ENCODE peak calls at places on chromosome 5, in seven cellular contexts. P, M, X, D, A, H and V are unnamed samples.

GRCh38 chr5:180649297-180650039 is at the start of gene FLT4:
- DNase-seq in P (no peak), H (no peak), M (no peak), A (no peak), D (no peak), X (no peak), V (no peak)

GRCh38 chr5:127898551-127899213 is 184.9 kb upstream of the SLC12A2 start:
- DNase-seq in P (peak), A (no peak), D (no peak), M (no peak), X (no peak), H (no peak), V (no peak)

GRCh38 chr5:98397081-98397480 is 376.4 kb upstream of the RGMB start:
- DNase-seq in P (peak), M (no peak), X (no peak), D (no peak), A (no peak), H (no peak), V (no peak)

GRCh38 chr5:142511318-142511717 is 174.6 kb downstream of the FGF1 start:
- DNase-seq in H (no peak), A (no peak), P (no peak), M (no peak), D (no peak), X (no peak), V (no peak)

GRCh38 chr5:172451771-172452197 is 2.5 kb downstream of the SH3PXD2B start:
- DNase-seq in M (no peak), P (peak), H (no peak), A (no peak), D (no peak), X (no peak), V (no peak)

GRCh38 chr5:141963706-141964105 is 5.2 kb upstream of the RNF14 start:
- DNase-seq in H (no peak), D (no peak), A (no peak), X (no peak), M (no peak), P (no peak), V (no peak)

GRCh38 chr5:90099099-90099498 is 310.5 kb downstream of the CETN3 start:
- DNase-seq in P (no peak), M (no peak), H (no peak), X (no peak), A (no peak), D (no peak), V (no peak)

GRCh38 chr5:80825780-80826460 is 134.2 kb upstream of the RASGRF2 start:
- DNase-seq in A (no peak), H (no peak), P (no peak), D (no peak), X (no peak), M (no peak), V (peak)

GRCh38 chr5:88660947-88661869 is 221.8 kb downstream of the MEF2C start:
- DNase-seq in M (peak), X (no peak), A (no peak), D (no peak), H (peak), P (peak), V (no peak)

GRCh38 chr5:1016036-1016435 is 7.4 kb downstream of the NKD2 start:
- DNase-seq in D (no peak), H (peak), X (no peak), A (no peak), M (no peak), P (no peak), V (peak)

GRCh38 chr5:133086366-133086875 is 34.6 kb downstream of the HSPA4 start:
- DNase-seq in P (no peak), M (no peak), D (no peak), X (no peak), A (no peak), H (no peak), V (no peak)

GRCh38 chr5:83146441-83146840 is 69.1 kb downstream of the XRCC4 start:
- DNase-seq in X (no peak), P (no peak), M (no peak), A (no peak), H (no peak), D (no peak), V (no peak)

GRCh38 chr5:78405820-78406750 is 45.7 kb downstream of the SCAMP1 start:
- DNase-seq in A (no peak), X (no peak), P (peak), M (no peak), H (no peak), D (no peak), V (no peak)

GRCh38 chr5:67305913-67306710 is 109.5 kb upstream of the CD180 start:
- DNase-seq in M (no peak), X (no peak), D (no peak), H (no peak), P (peak), A (no peak), V (no peak)

GRCh38 chr5:58466939-58467338 is 7.1 kb upstream of the PLK2 start:
- DNase-seq in X (no peak), A (no peak), P (peak), M (no peak), H (no peak), D (no peak), V (no peak)

GRCh38 chr5:1995491-1995890 is 112.8 kb upstream of the IRX4 start:
- DNase-seq in A (no peak), P (no peak), X (no peak), H (no peak), D (peak), M (no peak), V (no peak)

GRCh38 chr5:1111727-1112289 is at the start of gene SLC12A7:
- DNase-seq in M (no peak), A (no peak), H (peak), P (no peak), D (no peak), X (no peak), V (peak)

GRCh38 chr5:65105301-65105700 is 336.6 kb downstream of the CWC27 start:
- DNase-seq in M (no peak), H (no peak), A (no peak), P (no peak), D (no peak), X (no peak), V (no peak)

GRCh38 chr5:180860273-180860886 is 696 bp downstream of the ZFP62 start:
- DNase-seq in X (no peak), P (no peak), H (no peak), M (peak), A (no peak), D (no peak), V (no peak)

GRCh38 chr5:79420248-79420647 is 93.7 kb downstream of the HOMER1 start:
- DNase-seq in X (no peak), D (no peak), H (no peak), P (no peak), A (no peak), M (no peak), V (no peak)

GRCh38 chr5:5278201-5278814 is 138.2 kb downstream of the ADAMTS16 start:
- DNase-seq in M (no peak), A (no peak), P (no peak), D (no peak), H (no peak), X (no peak), V (no peak)

GRCh38 chr5:157903117-157903450 is 44.1 kb upstream of the CLINT1 start:
- DNase-seq in X (no peak), M (no peak), H (no peak), D (no peak), P (peak), A (no peak), V (no peak)

GRCh38 chr5:173963867-173964429 is 25.0 kb upstream of the C5orf47 start:
- DNase-seq in M (no peak), A (no peak), D (no peak), P (no peak), X (no peak), H (peak), V (peak)

GRCh38 chr5:153135416-153135815 is 355.1 kb upstream of the GRIA1 start:
- DNase-seq in A (no peak), P (no peak), D (no peak), H (no peak), M (no peak), X (no peak), V (no peak)

GRCh38 chr5:65863747-65864146 is 62.6 kb upstream of the ERBIN start:
- DNase-seq in P (no peak), M (no peak), D (no peak), H (no peak), A (no peak), X (no peak), V (no peak)

GRCh38 chr5:149217096-149217801 is 54.4 kb upstream of the AFAP1L1 start:
- DNase-seq in P (no peak), X (no peak), H (no peak), D (no peak), A (no peak), M (peak), V (no peak)

GRCh38 chr5:132498686-132499271 is 8.2 kb upstream of the IRF1 start:
- DNase-seq in H (no peak), M (no peak), X (no peak), P (peak), D (no peak), A (no peak), V (peak)

GRCh38 chr5:54361683-54362411 is 51.5 kb upstream of the ARL15 start:
- DNase-seq in X (no peak), P (no peak), D (no peak), H (peak), M (no peak), A (no peak), V (no peak)

GRCh38 chr5:166086568-166086967 is 2204.9 kb upstream of the WWC1 start:
- DNase-seq in P (no peak), M (no peak), H (no peak), D (no peak), X (no peak), A (no peak), V (no peak)

GRCh38 chr5:143557061-143557818 is 153.8 kb upstream of the NR3C1 start:
- DNase-seq in P (peak), X (no peak), M (no peak), A (no peak), H (no peak), D (no peak), V (no peak)

GRCh38 chr5:86806206-86806605 is 188.5 kb downstream of the COX7C start:
- DNase-seq in P (peak), X (no peak), A (no peak), M (no peak), H (no peak), D (no peak), V (no peak)

GRCh38 chr5:128035689-128036088 is 47.9 kb upstream of the SLC12A2 start:
- DNase-seq in X (no peak), H (no peak), A (no peak), M (no peak), P (no peak), D (no peak), V (no peak)

GRCh38 chr5:73066466-73066865 is 53.9 kb upstream of the TMEM171 start:
- DNase-seq in P (peak), H (no peak), X (no peak), D (no peak), A (no peak), M (no peak), V (no peak)

GRCh38 chr5:135437796-135438560 is 9.2 kb downstream of the DCANP1 start:
- DNase-seq in P (peak), M (peak), D (no peak), A (no peak), X (peak), H (peak), V (peak)

GRCh38 chr5:109873687-109874086 is 184.0 kb downstream of the MAN2A1 start:
- DNase-seq in X (no peak), A (no peak), H (no peak), M (no peak), P (no peak), D (no peak), V (no peak)

GRCh38 chr5:169757016-169757415 is 119.9 kb downstream of the DOCK2 start:
- DNase-seq in D (no peak), X (no peak), P (peak), H (no peak), A (no peak), M (no peak), V (no peak)

GRCh38 chr5:169754737-169755136 is 117.7 kb downstream of the DOCK2 start:
- DNase-seq in H (no peak), D (no peak), P (no peak), X (no peak), A (no peak), M (no peak), V (no peak)

GRCh38 chr5:169758886-169759285 is 121.8 kb downstream of the DOCK2 start:
- DNase-seq in D (no peak), P (peak), M (no peak), H (no peak), X (no peak), A (no peak), V (no peak)

GRCh38 chr5:169753795-169754194 is 116.7 kb downstream of the DOCK2 start:
- DNase-seq in A (no peak), D (no peak), X (no peak), H (no peak), M (no peak), P (peak), V (no peak)

GRCh38 chr5:169756071-169756765 is 119.1 kb downstream of the DOCK2 start:
- DNase-seq in P (no peak), H (no peak), D (no peak), M (no peak), X (no peak), A (no peak), V (no peak)
- TF ChIP-seq POLR2A in P (no peak), H (no peak), D (no peak), M (no peak), X (no peak), A (no peak), V (no peak)

GRCh38 chr5:10563940-10564837 is at the start of gene ANKRD33B:
- DNase-seq in X (no peak), H (peak), A (no peak), M (peak), D (no peak), P (peak), V (no peak)
- TF ChIP-seq POLR2A in X (peak), H (peak), A (no peak), M (no peak), D (no peak), P (peak), V (no peak)

GRCh38 chr5:159965031-159965837 is 43.7 kb upstream of the TTC1 start:
- DNase-seq in X (peak), M (no peak), H (peak), P (peak), A (no peak), D (no peak), V (no peak)
- TF ChIP-seq POLR2A in X (no peak), M (no peak), H (no peak), P (no peak), A (no peak), D (no peak), V (no peak)

GRCh38 chr5:150394103-150394502 is 18.6 kb downstream of the CD74 start:
- DNase-seq in D (no peak), X (no peak), H (no peak), P (peak), A (no peak), M (no peak), V (no peak)

GRCh38 chr5:150392680-150393079 is 20.0 kb downstream of the CD74 start:
- DNase-seq in A (no peak), M (no peak), D (no peak), X (no peak), H (no peak), P (no peak), V (no peak)

GRCh38 chr5:150391064-150391834 is 21.5 kb downstream of the CD74 start:
- DNase-seq in X (no peak), H (no peak), P (no peak), D (no peak), A (no peak), M (no peak), V (no peak)

GRCh38 chr5:150386024-150386855 is 26.5 kb downstream of the CD74 start:
- DNase-seq in P (no peak), H (no peak), X (no peak), M (no peak), D (no peak), A (no peak), V (no peak)

GRCh38 chr5:150389759-150390256 is 22.9 kb downstream of the CD74 start:
- DNase-seq in P (no peak), X (no peak), A (no peak), D (no peak), M (no peak), H (no peak), V (no peak)
- TF ChIP-seq POLR2A in P (no peak), X (no peak), A (no peak), D (no peak), M (no peak), H (no peak), V (no peak)

GRCh38 chr5:177440211-177440989 is 6.2 kb upstream of the PRR7 start:
- DNase-seq in D (no peak), X (no peak), M (no peak), H (no peak), A (no peak), P (no peak), V (no peak)
- TF ChIP-seq POLR2A in D (no peak), X (no peak), M (no peak), H (no peak), A (no peak), P (no peak), V (no peak)